ENCODE peak calls at places on chromosomes 7 and 10, in six cellular contexts. One of them, this sample, is unnamed.

GRCh38 chr7:77320161-77320560 is 96.0 kb downstream of the GSAP start:
- DNase-seq in IMR-90: no peak
- DNase-seq in fibroblast of pulmonary artery: no peak
- DNase-seq in fibroblast of lung: no peak
- DNase-seq in uterus: no peak
- DNase-seq in GM12865: no peak
- DNase-seq in this sample: no peak

GRCh38 chr10:43199684-43200537 is 61.7 kb downstream of the CSGALNACT2 start:
- DNase-seq in IMR-90: no peak
- DNase-seq in fibroblast of pulmonary artery: no peak
- DNase-seq in fibroblast of lung: no peak
- DNase-seq in uterus: peak
- DNase-seq in GM12865: no peak
- DNase-seq in this sample: no peak

GRCh38 chr7:2018786-2019692 is 213.7 kb downstream of the MAD1L1 start:
- DNase-seq in IMR-90: peak
- DNase-seq in fibroblast of pulmonary artery: peak
- DNase-seq in fibroblast of lung: peak
- DNase-seq in uterus: peak
- DNase-seq in GM12865: no peak
- DNase-seq in this sample: peak

GRCh38 chr10:97553575-97554100 is 18.9 kb upstream of the ANKRD2 start:
- DNase-seq in IMR-90: peak
- DNase-seq in fibroblast of pulmonary artery: peak
- DNase-seq in fibroblast of lung: peak
- DNase-seq in uterus: peak
- DNase-seq in GM12865: peak
- DNase-seq in this sample: peak

GRCh38 chr10:11178606-11179221 is 161.0 kb downstream of the CELF2 start:
- DNase-seq in IMR-90: peak
- DNase-seq in fibroblast of pulmonary artery: peak
- DNase-seq in fibroblast of lung: peak
- DNase-seq in uterus: no peak
- DNase-seq in GM12865: peak
- DNase-seq in this sample: peak

GRCh38 chr10:101110856-101111523 is 20.1 kb upstream of the TLX1 start:
- DNase-seq in IMR-90: no peak
- DNase-seq in fibroblast of pulmonary artery: no peak
- DNase-seq in fibroblast of lung: no peak
- DNase-seq in uterus: no peak
- DNase-seq in GM12865: no peak
- DNase-seq in this sample: no peak

GRCh38 chr7:98283127-98283886 is 1.8 kb downstream of the BRI3 start:
- DNase-seq in IMR-90: peak
- DNase-seq in fibroblast of pulmonary artery: peak
- DNase-seq in fibroblast of lung: peak
- DNase-seq in uterus: peak
- DNase-seq in GM12865: no peak
- DNase-seq in this sample: peak

GRCh38 chr7:23016345-23017253 is 2.7 kb upstream of the HYCC1 start:
- DNase-seq in IMR-90: no peak
- DNase-seq in fibroblast of pulmonary artery: no peak
- DNase-seq in fibroblast of lung: no peak
- DNase-seq in uterus: no peak
- DNase-seq in GM12865: no peak
- DNase-seq in this sample: no peak

GRCh38 chr7:103993551-103993950 is 4.1 kb upstream of the RELN start:
- DNase-seq in IMR-90: peak
- DNase-seq in fibroblast of pulmonary artery: no peak
- DNase-seq in fibroblast of lung: no peak
- DNase-seq in uterus: no peak
- DNase-seq in GM12865: no peak
- DNase-seq in this sample: no peak

GRCh38 chr10:20004087-20004523 is 187.9 kb downstream of the PLXDC2 start:
- DNase-seq in IMR-90: peak
- DNase-seq in fibroblast of pulmonary artery: peak
- DNase-seq in fibroblast of lung: peak
- DNase-seq in uterus: no peak
- DNase-seq in GM12865: peak
- DNase-seq in this sample: peak

GRCh38 chr7:36131499-36131898 is 21.6 kb upstream of the EEPD1 start:
- DNase-seq in IMR-90: no peak
- DNase-seq in fibroblast of pulmonary artery: no peak
- DNase-seq in fibroblast of lung: no peak
- DNase-seq in uterus: no peak
- DNase-seq in GM12865: no peak
- DNase-seq in this sample: no peak

GRCh38 chr7:57868771-57869483 is 418.9 kb downstream of the ZNF716 start:
- DNase-seq in IMR-90: no peak
- DNase-seq in fibroblast of pulmonary artery: peak
- DNase-seq in fibroblast of lung: no peak
- DNase-seq in uterus: no peak
- DNase-seq in GM12865: no peak
- DNase-seq in this sample: no peak

GRCh38 chr10:96276831-96277230 is 5.5 kb upstream of the BLNK start:
- DNase-seq in IMR-90: no peak
- DNase-seq in fibroblast of pulmonary artery: no peak
- DNase-seq in fibroblast of lung: no peak
- DNase-seq in uterus: no peak
- DNase-seq in GM12865: no peak
- DNase-seq in this sample: no peak

GRCh38 chr7:2638224-2638991 is 6.6 kb downstream of the TTYH3 start:
- DNase-seq in IMR-90: peak
- DNase-seq in fibroblast of pulmonary artery: peak
- DNase-seq in fibroblast of lung: peak
- DNase-seq in uterus: peak
- DNase-seq in GM12865: no peak
- DNase-seq in this sample: peak

GRCh38 chr10:99926925-99927718 is 82.6 kb downstream of the DNMBP start:
- DNase-seq in IMR-90: peak
- DNase-seq in fibroblast of pulmonary artery: peak
- DNase-seq in fibroblast of lung: peak
- DNase-seq in uterus: peak
- DNase-seq in GM12865: no peak
- DNase-seq in this sample: peak

GRCh38 chr10:35639651-35640311 is 2.3 kb downstream of the FZD8 start:
- DNase-seq in IMR-90: peak
- DNase-seq in fibroblast of pulmonary artery: peak
- DNase-seq in fibroblast of lung: peak
- DNase-seq in uterus: peak
- DNase-seq in GM12865: peak
- DNase-seq in this sample: peak

GRCh38 chr10:2871673-2872219 is 195.6 kb upstream of the PFKP start:
- DNase-seq in IMR-90: no peak
- DNase-seq in fibroblast of pulmonary artery: no peak
- DNase-seq in fibroblast of lung: no peak
- DNase-seq in uterus: no peak
- DNase-seq in GM12865: no peak
- DNase-seq in this sample: no peak

GRCh38 chr7:19561121-19561805 is 147.6 kb downstream of the POLR1F start:
- DNase-seq in IMR-90: no peak
- DNase-seq in fibroblast of pulmonary artery: peak
- DNase-seq in fibroblast of lung: peak
- DNase-seq in uterus: no peak
- DNase-seq in GM12865: no peak
- DNase-seq in this sample: peak

GRCh38 chr7:69739906-69740545 is 141.8 kb downstream of the AUTS2 start:
- DNase-seq in IMR-90: no peak
- DNase-seq in fibroblast of pulmonary artery: peak
- DNase-seq in fibroblast of lung: peak
- DNase-seq in uterus: no peak
- DNase-seq in GM12865: peak
- DNase-seq in this sample: peak

GRCh38 chr7:106101726-106102125 is 10.4 kb downstream of the SYPL1 start:
- DNase-seq in IMR-90: peak
- DNase-seq in fibroblast of pulmonary artery: no peak
- DNase-seq in fibroblast of lung: no peak
- DNase-seq in uterus: no peak
- DNase-seq in GM12865: no peak
- DNase-seq in this sample: no peak

GRCh38 chr10:34341473-34341872 is 473.6 kb downstream of the PARD3 start:
- DNase-seq in IMR-90: no peak
- DNase-seq in fibroblast of pulmonary artery: peak
- DNase-seq in fibroblast of lung: no peak
- DNase-seq in uterus: peak
- DNase-seq in GM12865: no peak
- DNase-seq in this sample: peak

DNA sequence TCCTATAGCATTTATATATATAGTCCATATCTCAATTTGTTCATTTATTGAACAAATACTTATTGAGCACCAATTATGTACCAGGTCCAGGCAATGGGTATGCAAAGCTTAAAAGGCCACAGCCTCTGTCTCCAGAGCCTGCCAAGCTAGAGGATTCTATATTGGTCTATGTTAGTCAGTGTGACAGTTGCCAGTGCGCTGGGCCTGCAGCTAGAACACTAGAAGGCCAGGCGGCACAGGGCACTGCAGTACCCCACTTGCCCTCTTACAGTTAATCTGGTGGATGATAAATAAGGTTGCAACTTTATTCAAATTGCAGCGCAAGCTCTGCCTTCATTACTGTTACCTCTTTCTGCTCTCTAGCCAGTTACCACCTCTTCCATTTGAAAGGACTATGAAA is 68.8 kb downstream of the PPP1R3C start:
- DNase-seq in IMR-90: no peak
- DNase-seq in fibroblast of pulmonary artery: no peak
- DNase-seq in fibroblast of lung: no peak
- DNase-seq in uterus: no peak
- DNase-seq in GM12865: no peak
- DNase-seq in this sample: no peak
- TF ChIP-seq CTCF in IMR-90: no peak
- TF ChIP-seq CTCF in fibroblast of pulmonary artery: no peak
- TF ChIP-seq CTCF in fibroblast of lung: no peak
- TF ChIP-seq CTCF in uterus: no peak
- TF ChIP-seq CTCF in GM12865: no peak
- TF ChIP-seq CTCF in this sample: no peak

GRCh38 chr10:119120875-119121274 is 17.0 kb downstream of the DENND10 start:
- DNase-seq in IMR-90: no peak
- DNase-seq in fibroblast of pulmonary artery: no peak
- DNase-seq in fibroblast of lung: no peak
- DNase-seq in uterus: no peak
- DNase-seq in GM12865: no peak
- DNase-seq in this sample: no peak

GRCh38 chr10:119116326-119116951 is 12.5 kb downstream of the DENND10 start:
- DNase-seq in IMR-90: no peak
- DNase-seq in fibroblast of pulmonary artery: peak
- DNase-seq in fibroblast of lung: no peak
- DNase-seq in uterus: no peak
- DNase-seq in GM12865: no peak
- DNase-seq in this sample: no peak

GRCh38 chr10:119119400-119119799 is 15.5 kb downstream of the DENND10 start:
- DNase-seq in IMR-90: no peak
- DNase-seq in fibroblast of pulmonary artery: no peak
- DNase-seq in fibroblast of lung: no peak
- DNase-seq in uterus: no peak
- DNase-seq in GM12865: no peak
- DNase-seq in this sample: no peak

GRCh38 chr10:119118231-119118630 is 14.3 kb downstream of the DENND10 start:
- DNase-seq in IMR-90: no peak
- DNase-seq in fibroblast of pulmonary artery: no peak
- DNase-seq in fibroblast of lung: no peak
- DNase-seq in uterus: no peak
- DNase-seq in GM12865: no peak
- DNase-seq in this sample: no peak

GRCh38 chr10:119120413-119120867 is 16.5 kb downstream of the DENND10 start:
- DNase-seq in IMR-90: peak
- DNase-seq in fibroblast of pulmonary artery: no peak
- DNase-seq in fibroblast of lung: peak
- DNase-seq in uterus: no peak
- DNase-seq in GM12865: peak
- DNase-seq in this sample: peak
- H3K4me3 ChIP-seq in IMR-90: no peak
- H3K4me3 ChIP-seq in fibroblast of pulmonary artery: no peak
- H3K4me3 ChIP-seq in fibroblast of lung: no peak
- H3K4me3 ChIP-seq in uterus: no peak
- H3K4me3 ChIP-seq in GM12865: no peak
- H3K4me3 ChIP-seq in this sample: no peak

GRCh38 chr7:13615679-13616078 is 373.8 kb downstream of the ETV1 start:
- DNase-seq in IMR-90: no peak
- DNase-seq in fibroblast of pulmonary artery: no peak
- DNase-seq in fibroblast of lung: no peak
- DNase-seq in uterus: no peak
- DNase-seq in GM12865: no peak
- DNase-seq in this sample: no peak
- TF ChIP-seq CTCF in IMR-90: no peak
- TF ChIP-seq CTCF in fibroblast of pulmonary artery: no peak
- TF ChIP-seq CTCF in fibroblast of lung: no peak
- TF ChIP-seq CTCF in uterus: no peak
- TF ChIP-seq CTCF in GM12865: no peak
- TF ChIP-seq CTCF in this sample: no peak

DNA sequence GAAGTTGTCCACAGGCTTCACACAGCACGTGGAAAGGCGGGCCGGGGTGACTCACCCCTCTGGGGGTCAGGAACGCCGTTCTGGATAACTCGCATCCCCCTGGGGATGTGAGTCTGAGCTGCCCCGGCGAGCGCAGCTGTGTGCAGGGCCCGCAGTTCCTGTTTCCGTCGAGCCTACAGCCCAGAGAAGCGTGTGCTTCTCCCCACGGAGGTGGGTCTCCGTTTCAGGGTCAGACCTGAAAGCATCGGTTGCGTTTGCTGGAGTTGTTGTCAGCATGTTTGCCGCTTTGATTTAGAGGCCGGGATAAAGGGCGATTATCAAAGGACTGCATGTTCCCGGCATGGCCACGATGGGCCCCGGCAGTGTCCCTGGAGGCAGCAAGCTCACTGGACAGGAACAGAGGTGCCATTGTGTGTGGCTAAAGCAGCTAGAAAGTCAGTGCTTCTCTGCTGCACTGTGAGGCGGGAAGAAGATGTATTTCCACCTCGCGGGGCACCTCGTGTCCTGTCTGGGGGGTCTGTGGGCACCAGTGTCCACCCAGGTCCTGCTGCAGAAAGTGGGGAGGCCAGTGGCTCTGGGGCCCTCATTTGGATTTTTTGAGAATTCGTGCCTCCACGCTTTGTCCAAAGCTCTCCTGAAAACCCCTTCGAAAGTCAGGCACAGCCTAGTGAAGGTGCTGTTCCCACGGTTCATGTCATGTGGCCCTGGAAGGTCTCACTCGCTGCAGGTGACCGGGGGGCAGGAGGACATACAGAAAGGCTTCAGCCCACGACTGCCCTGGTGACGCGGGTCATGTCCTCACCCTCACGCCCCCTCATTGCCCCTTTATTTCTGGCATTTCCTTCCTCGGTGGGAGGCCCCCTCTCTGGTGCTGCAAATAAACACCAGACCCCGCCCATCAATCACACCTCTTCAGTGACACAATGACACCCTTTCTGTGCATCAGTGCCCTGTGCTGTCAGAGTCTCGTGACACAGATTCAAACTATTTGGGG is 27.4 kb upstream of the GDI2 start:
- DNase-seq in IMR-90: no peak
- DNase-seq in fibroblast of pulmonary artery: peak
- DNase-seq in fibroblast of lung: no peak
- DNase-seq in uterus: no peak
- DNase-seq in GM12865: peak
- DNase-seq in this sample: peak
- H3K4me3 ChIP-seq in IMR-90: no peak
- H3K4me3 ChIP-seq in fibroblast of pulmonary artery: no peak
- H3K4me3 ChIP-seq in fibroblast of lung: no peak
- H3K4me3 ChIP-seq in uterus: no peak
- H3K4me3 ChIP-seq in GM12865: peak
- H3K4me3 ChIP-seq in this sample: no peak